ENCODE peak calls at places on chromosomes 6 and 20, in ten cellular contexts. X is pancreas; G is mucosa of descending colon; Y is HAP-1; M is mammary epithelial cell; H is CD8-positive, alpha-beta T cell; Q is aorta; P is breast epithelium; D is neural progenitor cell; J is CD4-positive, alpha-beta memory T cell. L is an unnamed sample. For H3K4me1 and H3K36me3, the result is how much of the 10 kb centered on the place peaks cover.

GRCh38 chr6:88380618-88381288 is 214.6 kb upstream of the CNR1 start:
- DNase-seq in X (no peak), G (no peak), Y (peak), M (no peak), H (no peak), Q (no peak), P (no peak), D (peak), J (no peak), L (no peak)

GRCh38 chr6:48736486-48737206 is 625.6 kb upstream of the PTCHD4 start:
- DNase-seq in X (no peak), G (no peak), Y (no peak), M (peak), H (no peak), Q (no peak), P (no peak), D (no peak), J (no peak), L (no peak)

GRCh38 chr6:1436334-1437306 is 47.2 kb downstream of the FOXF2 start:
- DNase-seq in X (peak), G (no peak), Y (peak), M (peak), H (peak), Q (no peak), P (no peak), D (peak), J (peak), L (peak)

GRCh38 chr20:740162-740561 is 28.1 kb downstream of the SLC52A3 start:
- DNase-seq in X (no peak), G (no peak), Y (no peak), M (no peak), H (no peak), Q (no peak), P (no peak), D (no peak), J (no peak), L (no peak)

GRCh38 chr6:35078896-35079295 is 62.2 kb downstream of the TCP11 start:
- DNase-seq in X (no peak), G (peak), Y (no peak), M (no peak), H (no peak), Q (no peak), P (peak), D (no peak), J (no peak), L (no peak)

GRCh38 chr20:34713194-34713943 is 9.2 kb downstream of the TP53INP2 start:
- DNase-seq in X (no peak), G (no peak), Y (no peak), M (peak), H (no peak), Q (no peak), P (no peak), D (no peak), J (no peak), L (peak)

GRCh38 chr20:326645-327031 is 1.3 kb downstream of the SOX12 start:
- DNase-seq in X (no peak), G (peak), Y (peak), M (no peak), H (no peak), Q (peak), P (no peak), D (peak), J (peak), L (peak)

GRCh38 chr20:56447227-56447626 is 21.2 kb upstream of the RTF2 start:
- DNase-seq in X (no peak), G (no peak), Y (no peak), M (no peak), H (no peak), Q (no peak), P (no peak), D (peak), J (no peak), L (no peak)

GRCh38 chr20:32636278-32636677 is 37.5 kb downstream of the C20orf203 start:
- DNase-seq in X (no peak), G (no peak), Y (no peak), M (no peak), H (no peak), Q (no peak), P (no peak), D (no peak), J (no peak), L (no peak)

GRCh38 chr6:156543431-156543830 is 233.7 kb upstream of the ARID1B start:
- DNase-seq in X (no peak), G (no peak), Y (no peak), M (no peak), H (no peak), Q (no peak), P (no peak), D (no peak), J (no peak), L (no peak)

GRCh38 chr20:1800777-1801176 is 94.4 kb upstream of the SIRPA start:
- DNase-seq in X (no peak), G (no peak), Y (no peak), M (no peak), H (no peak), Q (no peak), P (no peak), D (peak), J (no peak), L (no peak)

GRCh38 chr6:125869427-125869826 is 78.7 kb downstream of the NCOA7 start:
- DNase-seq in X (no peak), G (no peak), Y (no peak), M (no peak), H (no peak), Q (no peak), P (no peak), D (no peak), J (no peak), L (peak)

GRCh38 chr20:59194023-59194935 is 30.7 kb downstream of the ZNF831 start:
- DNase-seq in X (no peak), G (no peak), Y (no peak), M (no peak), H (no peak), Q (no peak), P (no peak), D (no peak), J (no peak), L (no peak)

GRCh38 chr6:63598251-63599036 is 26.2 kb downstream of the LOC128125822 start:
- DNase-seq in X (peak), G (peak), Y (peak), M (peak), H (peak), Q (peak), P (peak), D (peak), J (peak), L (peak)

GRCh38 chr6:106496791-106497190 is 132.5 kb downstream of the RTN4IP1 start:
- DNase-seq in X (no peak), G (no peak), Y (no peak), M (peak), H (no peak), Q (no peak), P (no peak), D (no peak), J (no peak), L (no peak)

GRCh38 chr6:86869500-86869899 is 67.8 kb upstream of the HTR1E start:
- DNase-seq in X (no peak), G (no peak), Y (no peak), M (no peak), H (no peak), Q (no peak), P (no peak), D (no peak), J (no peak), L (no peak)

DNA sequence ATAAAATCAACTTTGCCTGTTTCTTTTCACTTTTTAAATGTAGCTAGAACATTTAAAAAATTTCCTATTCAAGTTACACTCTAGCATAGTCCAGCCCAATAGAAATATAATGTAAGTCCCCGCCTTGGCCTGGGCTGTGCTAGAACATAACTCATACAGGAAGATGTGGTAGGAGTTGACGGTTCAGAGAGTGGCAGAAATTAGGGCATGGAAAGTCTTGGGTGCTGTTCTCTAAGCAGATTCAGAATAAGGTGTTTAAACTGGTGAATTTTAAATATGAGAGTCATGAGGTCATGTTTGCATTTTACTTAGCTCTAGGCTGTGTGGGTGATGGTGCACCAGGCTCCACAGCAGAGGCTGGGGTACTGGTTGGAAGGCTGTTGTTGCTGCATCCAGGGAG is 256.5 kb downstream of the FARS2 start:
- DNase-seq in X (no peak), G (no peak), Y (no peak), M (no peak), H (peak), Q (no peak), P (no peak), D (no peak), J (peak), L (no peak)
- H3K4me1 ChIP-seq in X (under half), G (under half), Y (under half), M (under half), H (under half), Q (under half), P (under half), D (under half), J (half or more), L (under half)

DNA sequence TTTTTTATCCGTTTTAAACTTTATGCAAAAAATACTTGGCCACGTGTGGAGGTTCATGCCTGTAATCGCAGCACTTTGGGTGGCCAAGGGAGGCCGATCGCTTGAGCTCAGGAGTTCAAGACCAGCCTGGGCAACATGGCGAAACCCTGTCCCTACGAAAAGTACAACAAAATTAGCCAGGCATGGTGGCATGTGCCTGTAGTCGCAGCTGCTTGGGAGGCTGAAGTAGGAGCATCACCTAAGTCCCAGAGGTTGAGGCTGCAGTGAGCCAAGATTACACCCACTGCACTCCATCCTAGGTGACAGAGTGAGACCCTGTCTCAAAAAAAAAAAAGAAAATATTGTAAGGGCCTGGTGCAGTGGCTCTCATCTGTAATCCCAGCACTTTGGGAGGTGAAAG is 45.0 kb downstream of the CSE1L start:
- DNase-seq in X (no peak), G (no peak), Y (no peak), M (no peak), H (no peak), Q (no peak), P (no peak), D (no peak), J (no peak), L (no peak)
- H3K36me3 ChIP-seq in X (under half), G (under half), Y (half or more), M (half or more), H (half or more), Q (under half), P (under half), D (half or more), J (half or more), L (half or more)

GRCh38 chr20:50101281-50101680 is 11.7 kb downstream of the UBE2V1 start:
- DNase-seq in X (no peak), G (no peak), Y (no peak), M (no peak), H (no peak), Q (no peak), P (no peak), D (no peak), J (no peak), L (no peak)
- H3K4me1 ChIP-seq in X (under half), G (under half), Y (under half), M (under half), H (under half), Q (under half), P (under half), D (under half), J (half or more), L (under half)

GRCh38 chr6:7585287-7585930 is 4.6 kb upstream of the SNRNP48 start:
- DNase-seq in X (no peak), G (no peak), Y (no peak), M (no peak), H (no peak), Q (no peak), P (no peak), D (no peak), J (no peak), L (no peak)
- H3K36me3 ChIP-seq in X (half or more), G (under half), Y (under half), M (under half), H (under half), Q (under half), P (under half), D (under half), J (under half), L (under half)

GRCh38 chr20:23079926-23080325 is 6.2 kb downstream of the CD93 start:
- DNase-seq in X (no peak), G (no peak), Y (no peak), M (no peak), H (no peak), Q (no peak), P (no peak), D (no peak), J (no peak), L (no peak)
- H3K4me1 ChIP-seq in X (under half), G (under half), Y (under half), M (under half), H (under half), Q (under half), P (under half), D (under half), J (under half), L (under half)

GRCh38 chr6:30616811-30617564 is at the start of gene PPP1R10:
- DNase-seq in X (peak), G (peak), Y (peak), M (peak), H (peak), Q (peak), P (peak), D (peak), J (peak), L (peak)

GRCh38 chr6:30614843-30615218 is 2.2 kb downstream of the PPP1R10 start:
- DNase-seq in X (peak), G (peak), Y (peak), M (peak), H (peak), Q (peak), P (peak), D (peak), J (peak), L (peak)

GRCh38 chr6:30615958-30616810 is 859 bp downstream of the PPP1R10 start:
- DNase-seq in X (no peak), G (no peak), Y (peak), M (no peak), H (peak), Q (no peak), P (no peak), D (peak), J (peak), L (peak)

GRCh38 chr6:30614044-30614842 is 2.8 kb downstream of the PPP1R10 start:
- DNase-seq in X (no peak), G (no peak), Y (no peak), M (no peak), H (no peak), Q (no peak), P (no peak), D (peak), J (no peak), L (no peak)

DNA sequence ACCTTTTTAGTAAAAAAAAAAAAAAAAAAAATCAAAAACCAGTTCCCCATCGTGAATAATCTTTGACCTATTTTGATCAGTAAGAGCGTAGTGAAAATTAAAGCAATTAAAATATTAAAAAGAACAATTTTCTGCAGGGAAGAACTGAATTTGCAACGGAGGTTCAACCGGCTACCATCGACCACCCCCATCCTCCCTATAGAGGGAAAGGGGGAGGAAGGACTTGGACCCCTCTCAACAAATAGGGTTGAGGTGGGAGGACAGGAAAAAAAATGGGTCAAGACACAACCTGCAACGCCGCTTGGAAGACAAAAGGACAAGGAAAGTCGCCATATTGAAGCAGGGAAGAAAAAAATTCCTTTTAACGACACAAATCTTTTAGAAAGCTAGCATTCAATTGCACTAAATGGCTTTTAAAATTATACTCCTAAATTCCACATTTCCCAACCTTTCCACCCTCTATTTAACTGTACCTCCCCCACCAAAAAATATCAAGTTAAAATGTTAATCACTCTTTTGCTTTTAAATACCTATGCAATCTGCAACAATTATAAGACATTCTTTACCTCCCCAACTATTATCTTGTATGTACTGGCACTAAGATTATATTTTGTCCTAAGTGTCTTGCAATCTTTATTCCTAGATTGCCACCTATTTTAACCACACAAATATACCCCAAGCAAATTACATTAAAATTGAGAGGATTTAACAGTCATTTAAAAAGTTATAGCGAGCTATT is 1.7 kb downstream of the PPP1R10 start:
- DNase-seq in X (peak), G (no peak), Y (peak), M (peak), H (peak), Q (no peak), P (no peak), D (peak), J (peak), L (peak)
- H3K36me3 ChIP-seq in X (under half), G (under half), Y (half or more), M (under half), H (under half), Q (under half), P (under half), D (under half), J (under half), L (half or more)

GRCh38 chr6:108454356-108454755 is 106.4 kb upstream of the FOXO3 start:
- DNase-seq in X (no peak), G (no peak), Y (no peak), M (no peak), H (no peak), Q (no peak), P (no peak), D (no peak), J (no peak), L (no peak)
- H3K4me1 ChIP-seq in X (under half), G (under half), Y (under half), M (under half), H (under half), Q (under half), P (under half), D (under half), J (under half), L (under half)

DNA sequence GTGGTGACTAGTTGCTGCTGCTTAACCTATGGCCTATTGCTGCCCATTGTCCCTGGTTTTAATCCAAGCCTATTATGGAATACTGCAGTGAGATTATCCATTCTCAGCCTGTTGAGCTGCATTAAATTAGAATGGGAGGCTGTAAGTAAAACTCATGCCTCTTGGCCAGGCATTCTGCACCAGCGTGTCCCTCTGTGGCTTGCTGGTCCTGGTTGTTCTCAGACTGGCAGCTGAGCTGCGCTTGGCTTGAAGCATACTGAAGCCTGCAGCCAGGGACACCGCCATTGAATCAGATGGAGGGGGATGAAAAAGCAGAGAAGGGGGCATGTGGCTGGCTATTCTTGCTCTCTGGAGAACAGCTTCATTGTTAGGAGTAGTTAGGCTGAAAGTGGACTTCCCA is 15.6 kb downstream of the LRRN4 start:
- DNase-seq in X (no peak), G (no peak), Y (peak), M (no peak), H (no peak), Q (no peak), P (no peak), D (peak), J (no peak), L (no peak)
- H3K36me3 ChIP-seq in X (under half), G (under half), Y (under half), M (under half), H (under half), Q (under half), P (under half), D (under half), J (under half), L (under half)